ENCODE peak calls at places on chromosomes 4 and X, in five cellular contexts. Z is HuH-7.5; X is substantia nigra; T is astrocyte of the spinal cord; E is stimulated activated CD4-positive, alpha-beta T cell treated with anti-CD3 and anti-CD28 coated beads, Interleukin-15, amount 100 ng/mL, for 1 hour. W is an unnamed sample.

GRCh38 chr4:186757696-186758330 is 34.2 kb upstream of the FAT1 start:
- DNase-seq in Z (no peak), T (no peak), E (no peak), X (no peak), W (no peak)

GRCh38 chr4:71441186-71442169 is 102.7 kb downstream of the SLC4A4 start:
- DNase-seq in E (no peak), T (peak), X (no peak), Z (no peak), W (no peak)

GRCh38 chr4:159297088-159297487 is 194.2 kb downstream of the RAPGEF2 start:
- DNase-seq in E (no peak), Z (no peak), T (no peak), X (no peak), W (no peak)

GRCh38 chr4:3418029-3418762 is 23.6 kb upstream of the HGFAC start:
- DNase-seq in X (no peak), E (no peak), Z (peak), T (no peak), W (no peak)

GRCh38 chrX:20252392-20253231 is 14.1 kb downstream of the RPS6KA3 start:
- DNase-seq in T (peak), Z (no peak), E (peak), X (peak), W (no peak)

GRCh38 chrX:130828641-130829040 is 74.4 kb downstream of the ENOX2 start:
- DNase-seq in T (no peak), E (no peak), Z (no peak), X (no peak), W (no peak)

GRCh38 chrX:20639115-20639514 is 372.4 kb upstream of the RPS6KA3 start:
- DNase-seq in E (no peak), Z (no peak), T (no peak), X (no peak), W (no peak)

GRCh38 chr4:4606321-4606720 is 64.5 kb upstream of the STX18 start:
- DNase-seq in Z (no peak), T (no peak), E (no peak), X (no peak), W (no peak)

GRCh38 chr4:148770848-148771247 is 328.6 kb upstream of the NR3C2 start:
- DNase-seq in E (no peak), Z (no peak), T (no peak), X (no peak), W (no peak)

GRCh38 chr4:41104155-41104554 is 110.2 kb downstream of the APBB2 start:
- DNase-seq in T (no peak), Z (no peak), E (no peak), X (no peak), W (no peak)

GRCh38 chrX:40530471-40530870 is 50.3 kb upstream of the ATP6AP2 start:
- DNase-seq in E (no peak), T (no peak), Z (no peak), X (no peak), W (no peak)

GRCh38 chr4:37719021-37719420 is 32.8 kb upstream of the RELL1 start:
- DNase-seq in E (no peak), X (no peak), Z (no peak), T (no peak), W (no peak)

GRCh38 chr4:33961751-33962150 is 2282.6 kb downstream of the ARAP2 start:
- DNase-seq in T (peak), Z (no peak), E (no peak), X (no peak), W (no peak)

GRCh38 chr4:169148851-169149250 is 121.9 kb downstream of the SH3RF1 start:
- DNase-seq in Z (no peak), E (no peak), X (no peak), T (no peak), W (no peak)

GRCh38 chr4:118279920-118280432 is 72.8 kb downstream of the PRSS12 start:
- DNase-seq in Z (no peak), X (no peak), E (no peak), T (no peak), W (no peak)

GRCh38 chr4:89640620-89641366 is 196.2 kb downstream of the SNCA start:
- DNase-seq in E (no peak), X (peak), Z (peak), T (peak), W (no peak)

GRCh38 chrX:133297284-133297683 is 79.1 kb upstream of the TFDP3 start:
- DNase-seq in E (no peak), Z (no peak), T (peak), X (no peak), W (no peak)

GRCh38 chr4:72031868-72032619 is at the start of gene NPFFR2:
- DNase-seq in X (no peak), T (peak), E (no peak), Z (no peak), W (no peak)

GRCh38 chr4:176149680-176150079 is 45.7 kb downstream of the SPATA4 start:
- DNase-seq in X (no peak), Z (no peak), T (no peak), E (no peak), W (no peak)

GRCh38 chr4:109701566-109702399 is 1.5 kb downstream of the CASP6 start:
- DNase-seq in E (no peak), X (no peak), T (no peak), Z (peak), W (no peak)

GRCh38 chr4:105130945-105131344 is 15.7 kb upstream of the TET2 start:
- DNase-seq in X (no peak), T (no peak), E (no peak), Z (no peak), W (no peak)

GRCh38 chr4:9921326-9921725 is 100.0 kb downstream of the SLC2A9 start:
- DNase-seq in Z (no peak), E (no peak), T (no peak), X (no peak), W (no peak)

GRCh38 chr4:32560306-32560705 is 1840.1 kb downstream of the PCDH7 start:
- DNase-seq in X (no peak), E (no peak), T (peak), Z (no peak), W (no peak)

GRCh38 chr4:100118213-100118612 is 72.1 kb downstream of the DDIT4L start:
- DNase-seq in Z (no peak), T (no peak), E (no peak), X (no peak), W (no peak)

GRCh38 chr4:145804134-145804533 is 124.2 kb downstream of the C4orf51 start:
- DNase-seq in T (peak), E (no peak), X (no peak), Z (no peak), W (no peak)

GRCh38 chr4:8274772-8275241 is 5.3 kb downstream of the HTRA3 start:
- DNase-seq in X (peak), E (no peak), Z (no peak), T (peak), W (no peak)

GRCh38 chrX:48989483-48989882 is 12.6 kb downstream of the GRIPAP1 start:
- DNase-seq in E (no peak), X (no peak), T (no peak), Z (no peak), W (no peak)

W was measured in GF-D8.